ENCODE peak calls at places on chromosome 20, in seven cellular contexts. One of them, this sample, is unnamed.

GRCh38 chr20:49481116-49481515 is 1.4 kb downstream of the KCNB1 start:
- DNase-seq in SK-N-MC: no peak
- DNase-seq in PC-3: no peak
- DNase-seq in mammary epithelial cell: no peak
- DNase-seq in HCT116: no peak
- DNase-seq in DND-41: no peak
- DNase-seq in MM.1S: no peak
- DNase-seq in this sample: no peak

GRCh38 chr20:49320460-49320859 is 42.6 kb upstream of the ZNFX1 start:
- DNase-seq in SK-N-MC: no peak
- DNase-seq in mammary epithelial cell: peak
- DNase-seq in HCT116: peak
- DNase-seq in MM.1S: no peak
- DNase-seq in PC-3: peak
- DNase-seq in DND-41: no peak
- DNase-seq in this sample: peak

GRCh38 chr20:5660346-5660745 is 89.9 kb upstream of the SHLD1 start:
- DNase-seq in DND-41: no peak
- DNase-seq in mammary epithelial cell: no peak
- DNase-seq in HCT116: no peak
- DNase-seq in SK-N-MC: no peak
- DNase-seq in PC-3: no peak
- DNase-seq in MM.1S: no peak
- DNase-seq in this sample: no peak

GRCh38 chr20:49775229-49775693 is 37.4 kb upstream of the SLC9A8 start:
- DNase-seq in SK-N-MC: no peak
- DNase-seq in DND-41: no peak
- DNase-seq in mammary epithelial cell: peak
- DNase-seq in PC-3: peak
- DNase-seq in HCT116: peak
- DNase-seq in MM.1S: no peak
- DNase-seq in this sample: peak

GRCh38 chr20:62360854-62361798 is 6.0 kb downstream of the LAMA5 start:
- DNase-seq in DND-41: no peak
- DNase-seq in HCT116: no peak
- DNase-seq in SK-N-MC: no peak
- DNase-seq in PC-3: peak
- DNase-seq in mammary epithelial cell: no peak
- DNase-seq in MM.1S: no peak
- DNase-seq in this sample: peak

GRCh38 chr20:48875914-48876240 is 45.6 kb upstream of the ARFGEF2 start:
- DNase-seq in SK-N-MC: no peak
- DNase-seq in DND-41: no peak
- DNase-seq in MM.1S: no peak
- DNase-seq in PC-3: no peak
- DNase-seq in HCT116: no peak
- DNase-seq in mammary epithelial cell: peak
- DNase-seq in this sample: no peak

GRCh38 chr20:36847009-36847709 is 28.8 kb upstream of the TLDC2 start:
- DNase-seq in mammary epithelial cell: peak
- DNase-seq in DND-41: no peak
- DNase-seq in MM.1S: no peak
- DNase-seq in PC-3: no peak
- DNase-seq in SK-N-MC: no peak
- DNase-seq in HCT116: no peak
- DNase-seq in this sample: no peak

GRCh38 chr20:41599699-41600104 is 18.5 kb downstream of the CHD6 start:
- DNase-seq in PC-3: no peak
- DNase-seq in HCT116: no peak
- DNase-seq in MM.1S: no peak
- DNase-seq in DND-41: no peak
- DNase-seq in mammary epithelial cell: no peak
- DNase-seq in SK-N-MC: no peak
- DNase-seq in this sample: no peak

GRCh38 chr20:35088231-35088794 is 4.3 kb downstream of the TRPC4AP start:
- DNase-seq in mammary epithelial cell: no peak
- DNase-seq in MM.1S: no peak
- DNase-seq in SK-N-MC: peak
- DNase-seq in HCT116: no peak
- DNase-seq in DND-41: no peak
- DNase-seq in PC-3: no peak
- DNase-seq in this sample: no peak

GRCh38 chr20:24109008-24109407 is 120.4 kb upstream of the GGTLC1 start:
- DNase-seq in PC-3: peak
- DNase-seq in HCT116: no peak
- DNase-seq in DND-41: no peak
- DNase-seq in mammary epithelial cell: no peak
- DNase-seq in MM.1S: no peak
- DNase-seq in SK-N-MC: no peak
- DNase-seq in this sample: peak

GRCh38 chr20:29079769-29080690 is 2177.4 kb upstream of the DEFB115 start:
- DNase-seq in MM.1S: peak
- DNase-seq in DND-41: peak
- DNase-seq in mammary epithelial cell: no peak
- DNase-seq in SK-N-MC: no peak
- DNase-seq in HCT116: no peak
- DNase-seq in PC-3: no peak
- DNase-seq in this sample: no peak

GRCh38 chr20:32480361-32481199 is 104.6 kb downstream of the NOL4L start:
- DNase-seq in MM.1S: no peak
- DNase-seq in mammary epithelial cell: no peak
- DNase-seq in HCT116: no peak
- DNase-seq in SK-N-MC: no peak
- DNase-seq in DND-41: no peak
- DNase-seq in PC-3: no peak
- DNase-seq in this sample: no peak

GRCh38 chr20:3923818-3924217 is 34.6 kb downstream of the PANK2 start:
- DNase-seq in MM.1S: no peak
- DNase-seq in DND-41: no peak
- DNase-seq in mammary epithelial cell: peak
- DNase-seq in SK-N-MC: no peak
- DNase-seq in HCT116: no peak
- DNase-seq in PC-3: no peak
- DNase-seq in this sample: no peak

GRCh38 chr20:13510837-13511488 is 127.8 kb downstream of the TASP1 start:
- DNase-seq in DND-41: no peak
- DNase-seq in HCT116: no peak
- DNase-seq in SK-N-MC: no peak
- DNase-seq in PC-3: no peak
- DNase-seq in mammary epithelial cell: no peak
- DNase-seq in MM.1S: no peak
- DNase-seq in this sample: no peak

GRCh38 chr20:38825901-38826625 is 20.6 kb downstream of the PPP1R16B start:
- DNase-seq in DND-41: no peak
- DNase-seq in mammary epithelial cell: peak
- DNase-seq in SK-N-MC: no peak
- DNase-seq in HCT116: peak
- DNase-seq in PC-3: peak
- DNase-seq in MM.1S: no peak
- DNase-seq in this sample: peak

GRCh38 chr20:34037121-34037520 is 43.4 kb downstream of the RALY start:
- DNase-seq in PC-3: no peak
- DNase-seq in DND-41: peak
- DNase-seq in MM.1S: no peak
- DNase-seq in mammary epithelial cell: peak
- DNase-seq in HCT116: no peak
- DNase-seq in SK-N-MC: no peak
- DNase-seq in this sample: no peak

GRCh38 chr20:62949887-62950286 is 2.6 kb upstream of the SLC17A9 start:
- DNase-seq in MM.1S: no peak
- DNase-seq in HCT116: no peak
- DNase-seq in SK-N-MC: no peak
- DNase-seq in mammary epithelial cell: no peak
- DNase-seq in PC-3: no peak
- DNase-seq in DND-41: no peak
- DNase-seq in this sample: peak

GRCh38 chr20:54062812-54063280 is 7.5 kb downstream of the BCAS1 start:
- DNase-seq in HCT116: peak
- DNase-seq in MM.1S: peak
- DNase-seq in mammary epithelial cell: peak
- DNase-seq in SK-N-MC: no peak
- DNase-seq in DND-41: peak
- DNase-seq in PC-3: peak
- DNase-seq in this sample: peak

GRCh38 chr20:45933231-45934045 is 1.0 kb upstream of the PCIF1 start:
- DNase-seq in DND-41: peak
- DNase-seq in MM.1S: peak
- DNase-seq in SK-N-MC: peak
- DNase-seq in HCT116: peak
- DNase-seq in mammary epithelial cell: peak
- DNase-seq in PC-3: peak
- DNase-seq in this sample: peak

GRCh38 chr20:13017235-13017634 is 8.5 kb downstream of the SPTLC3 start:
- DNase-seq in mammary epithelial cell: peak
- DNase-seq in HCT116: no peak
- DNase-seq in DND-41: no peak
- DNase-seq in PC-3: no peak
- DNase-seq in SK-N-MC: no peak
- DNase-seq in MM.1S: no peak
- DNase-seq in this sample: no peak

GRCh38 chr20:58306421-58307261 is 2.9 kb upstream of the RAB22A start:
- DNase-seq in mammary epithelial cell: peak
- DNase-seq in SK-N-MC: no peak
- DNase-seq in PC-3: peak
- DNase-seq in MM.1S: peak
- DNase-seq in DND-41: peak
- DNase-seq in HCT116: no peak
- DNase-seq in this sample: no peak

GRCh38 chr20:44435630-44436335 is 39.9 kb upstream of the TTPAL start:
- DNase-seq in HCT116: no peak
- DNase-seq in MM.1S: no peak
- DNase-seq in DND-41: no peak
- DNase-seq in mammary epithelial cell: no peak
- DNase-seq in SK-N-MC: no peak
- DNase-seq in PC-3: peak
- DNase-seq in this sample: no peak

GRCh38 chr20:49526056-49526455 is 41.9 kb downstream of the PTGIS start:
- DNase-seq in mammary epithelial cell: no peak
- DNase-seq in DND-41: no peak
- DNase-seq in HCT116: no peak
- DNase-seq in MM.1S: no peak
- DNase-seq in SK-N-MC: no peak
- DNase-seq in PC-3: no peak
- DNase-seq in this sample: no peak

GRCh38 chr20:40635990-40636389 is 53.0 kb downstream of the MAFB start:
- DNase-seq in SK-N-MC: no peak
- DNase-seq in PC-3: no peak
- DNase-seq in mammary epithelial cell: no peak
- DNase-seq in MM.1S: no peak
- DNase-seq in DND-41: no peak
- DNase-seq in HCT116: no peak
- DNase-seq in this sample: no peak

GRCh38 chr20:21101453-21102251 is 4.5 kb downstream of the LINC00237 start:
- DNase-seq in mammary epithelial cell: no peak
- DNase-seq in SK-N-MC: no peak
- DNase-seq in DND-41: no peak
- DNase-seq in MM.1S: no peak
- DNase-seq in PC-3: no peak
- DNase-seq in HCT116: no peak
- DNase-seq in this sample: peak
- TF ChIP-seq EZH2 in mammary epithelial cell: no peak
- TF ChIP-seq EZH2 in SK-N-MC: no peak
- TF ChIP-seq EZH2 in DND-41: no peak
- TF ChIP-seq EZH2 in MM.1S: no peak
- TF ChIP-seq EZH2 in PC-3: no peak
- TF ChIP-seq EZH2 in HCT116: no peak
- TF ChIP-seq EZH2 in this sample: no peak

DNA sequence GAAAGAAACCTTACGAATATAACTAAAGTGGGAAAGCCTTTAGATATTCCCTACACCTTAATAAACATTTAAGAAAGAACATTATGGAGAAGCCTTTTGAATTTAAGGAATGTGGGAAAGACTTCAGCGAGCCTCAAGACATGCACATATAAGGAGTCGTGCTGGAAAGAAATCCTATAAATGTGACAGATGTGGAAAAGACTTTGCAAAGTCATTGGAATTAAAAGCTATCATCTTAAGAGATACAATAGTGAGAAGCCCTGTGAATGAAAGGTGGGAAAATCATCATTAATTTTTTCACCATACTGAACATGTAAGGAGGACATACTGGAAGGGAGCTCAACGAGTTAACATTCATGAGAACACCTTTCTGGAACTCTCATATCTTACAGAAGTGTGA is 650.5 kb upstream of the DEFB115 start:
- DNase-seq in PC-3: no peak
- DNase-seq in HCT116: no peak
- DNase-seq in MM.1S: no peak
- DNase-seq in mammary epithelial cell: no peak
- DNase-seq in DND-41: no peak
- DNase-seq in SK-N-MC: no peak
- DNase-seq in this sample: no peak
- H3K4me3 ChIP-seq in PC-3: no peak
- H3K4me3 ChIP-seq in HCT116: no peak
- H3K4me3 ChIP-seq in MM.1S: no peak
- H3K4me3 ChIP-seq in mammary epithelial cell: no peak
- H3K4me3 ChIP-seq in DND-41: no peak
- H3K4me3 ChIP-seq in SK-N-MC: no peak
- H3K4me3 ChIP-seq in this sample: no peak

DNA sequence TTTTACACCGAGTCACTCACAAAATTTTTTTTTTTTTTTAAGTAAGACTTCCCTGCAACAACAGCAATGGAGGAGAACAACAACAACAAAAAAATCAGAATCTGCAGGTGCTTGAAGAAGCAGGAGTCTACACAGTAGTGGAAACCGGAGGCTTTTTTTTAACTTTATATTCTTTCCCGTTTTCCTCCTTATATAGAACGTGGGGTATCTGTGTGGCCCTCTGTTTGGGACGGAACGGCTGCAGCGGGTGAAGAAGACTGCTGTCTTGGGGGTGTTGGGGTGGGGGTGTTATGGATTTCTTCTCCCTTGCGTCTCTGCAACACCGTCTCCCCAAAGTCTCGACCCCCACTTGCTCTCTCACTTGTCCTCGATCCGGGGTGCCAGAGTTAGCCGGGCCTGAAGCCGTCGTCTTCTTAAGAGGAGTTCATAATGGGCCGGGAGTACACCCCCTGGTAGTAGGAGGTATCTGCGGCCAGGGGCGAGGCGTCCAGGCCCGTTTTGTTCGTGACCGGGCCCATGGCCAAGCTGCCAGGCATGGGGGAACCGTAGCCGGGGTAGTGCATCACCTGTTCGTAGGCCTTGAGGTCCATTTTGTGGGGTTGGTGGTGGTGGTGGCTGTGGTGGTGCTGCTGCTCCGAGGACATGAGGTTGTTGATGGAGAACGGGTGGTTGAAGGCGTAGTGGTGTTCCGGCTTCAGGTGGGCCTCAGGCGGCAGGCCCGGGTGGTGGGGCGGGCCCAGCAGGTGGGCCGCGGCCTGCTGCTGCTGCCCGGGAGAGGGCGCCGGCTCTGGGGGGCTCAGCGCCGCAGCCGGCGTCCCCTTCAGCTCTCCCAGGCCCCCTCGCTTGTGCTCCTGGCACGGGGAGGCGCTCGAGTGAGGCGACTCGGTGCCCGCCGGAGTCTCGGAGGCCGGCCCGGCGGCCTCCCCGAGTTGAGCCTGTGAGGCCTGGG is 2.7 kb downstream of the FOXA2 start:
- DNase-seq in SK-N-MC: no peak
- DNase-seq in PC-3: no peak
- DNase-seq in DND-41: no peak
- DNase-seq in MM.1S: no peak
- DNase-seq in HCT116: no peak
- DNase-seq in mammary epithelial cell: no peak
- DNase-seq in this sample: peak
- TF ChIP-seq EZH2 in SK-N-MC: no peak
- TF ChIP-seq EZH2 in PC-3: no peak
- TF ChIP-seq EZH2 in DND-41: no peak
- TF ChIP-seq EZH2 in MM.1S: no peak
- TF ChIP-seq EZH2 in HCT116: no peak
- TF ChIP-seq EZH2 in mammary epithelial cell: peak
- TF ChIP-seq EZH2 in this sample: peak

GRCh38 chr20:50790651-50791277 is 4.1 kb upstream of the BCAS4 start:
- DNase-seq in HCT116: peak
- DNase-seq in MM.1S: peak
- DNase-seq in SK-N-MC: no peak
- DNase-seq in mammary epithelial cell: peak
- DNase-seq in DND-41: peak
- DNase-seq in PC-3: peak
- DNase-seq in this sample: peak
- H3K4me3 ChIP-seq in HCT116: peak
- H3K4me3 ChIP-seq in MM.1S: peak
- H3K4me3 ChIP-seq in SK-N-MC: peak
- H3K4me3 ChIP-seq in mammary epithelial cell: no peak
- H3K4me3 ChIP-seq in DND-41: no peak
- H3K4me3 ChIP-seq in PC-3: peak
- H3K4me3 ChIP-seq in this sample: no peak